ENCODE peak calls at places on chromosomes 6 and 20, in seven cellular contexts. R is H1, T is mammary epithelial cell, E is PC-3, F is hepatocyte, Y is neural progenitor cell, V is GM23338. D is an unnamed sample.

GRCh38 chr6:118451839-118452238 is 96.3 kb upstream of the PLN start:
- DNase-seq in E (no peak), V (no peak), F (no peak), Y (no peak), T (no peak), R (no peak), D (no peak)

GRCh38 chr6:44489912-44490604 is 102.6 kb downstream of the CDC5L start:
- DNase-seq in Y (no peak), E (peak; percentile 96), V (no peak), R (no peak), T (peak; percentile 95), F (peak; percentile 68), D (no peak)

GRCh38 chr20:7010584-7010983 is 243.1 kb downstream of the BMP2 start:
- DNase-seq in V (no peak), T (peak; percentile 70), E (no peak), F (no peak), Y (no peak), R (no peak), D (peak; percentile 9)

GRCh38 chr6:133707456-133707855 is 181.5 kb upstream of the TCF21 start:
- DNase-seq in T (peak; percentile 74), V (peak; percentile 3), E (no peak), Y (peak; percentile 11), F (no peak), R (no peak), D (no peak)

GRCh38 chr6:36028088-36028886 is 679 bp downstream of the MAPK14 start:
- DNase-seq in R (no peak), T (peak; percentile 27), Y (no peak), F (peak; percentile 67), E (peak; percentile 26), V (peak; percentile 37), D (no peak)

GRCh38 chr20:46130534-46130933 is 12.4 kb downstream of the CD40 start:
- DNase-seq in V (no peak), Y (no peak), T (no peak), R (no peak), F (no peak), E (no peak), D (no peak)

GRCh38 chr20:32333988-32334885 is 23.9 kb upstream of the ASXL1 start:
- DNase-seq in T (no peak), R (no peak), Y (no peak), F (no peak), V (no peak), E (no peak), D (no peak)

GRCh38 chr6:34194770-34195169 is 41.9 kb upstream of the HMGA1 start:
- DNase-seq in E (no peak), R (no peak), T (no peak), V (peak; percentile 26), Y (no peak), F (no peak), D (no peak)

GRCh38 chr6:112485813-112486212 is 138.7 kb downstream of the RFPL4B start:
- DNase-seq in E (peak; percentile 1), R (no peak), V (no peak), F (no peak), T (no peak), Y (no peak), D (no peak)

GRCh38 chr6:33192671-33193602 is 670 bp upstream of the COL11A2 start:
- DNase-seq in E (no peak), F (peak; percentile 56), V (peak; percentile 68), T (no peak), Y (peak; percentile 46), R (no peak), D (no peak)

GRCh38 chr6:129134535-129134934 is 251.6 kb downstream of the LAMA2 start:
- DNase-seq in T (no peak), F (no peak), V (no peak), Y (no peak), R (no peak), E (no peak), D (no peak)

GRCh38 chr6:35486005-35486925 is 10.6 kb downstream of the TEAD3 start:
- DNase-seq in F (peak; percentile 83), E (peak; percentile 81), R (no peak), Y (peak; percentile 65), V (peak; percentile 94), T (peak; percentile 98), D (peak; percentile 90)

GRCh38 chr20:40431611-40432010 is 257.4 kb downstream of the MAFB start:
- DNase-seq in V (no peak), T (peak; percentile 66), F (no peak), Y (no peak), R (peak; percentile 7), E (no peak), D (peak; percentile 59)

GRCh38 chr6:108106261-108106660 is 31.7 kb upstream of the OSTM1 start:
- DNase-seq in Y (peak; percentile 24), F (no peak), E (no peak), R (no peak), T (no peak), V (peak; percentile 79), D (no peak)

GRCh38 chr6:29647927-29648642 is 8.8 kb upstream of the MOG start:
- DNase-seq in Y (peak; percentile 40), E (peak; percentile 65), R (no peak), F (peak; percentile 50), V (peak; percentile 86), T (peak; percentile 36), D (no peak)

GRCh38 chr6:124536157-124536556 is 426.1 kb upstream of the RNF217 start:
- DNase-seq in E (no peak), F (no peak), Y (no peak), V (no peak), T (no peak), R (no peak), D (no peak)

GRCh38 chr6:100665041-100665380 is 200.3 kb upstream of the SIM1 start:
- DNase-seq in F (no peak), R (no peak), Y (no peak), T (no peak), E (no peak), V (peak; percentile 15), D (no peak)

GRCh38 chr6:3849681-3850450 is 693 bp downstream of the FAM50B start:
- DNase-seq in T (no peak), E (no peak), R (no peak), V (peak; percentile 45), F (no peak), Y (no peak), D (no peak)

GRCh38 chr6:84033523-84034451 is at the start of gene MRAP2:
- DNase-seq in V (peak; percentile 76), R (no peak), Y (peak; percentile 78), F (peak; percentile 68), T (peak; percentile 32), E (no peak), D (no peak)
- TF ChIP-seq EZH2 in V (no peak), R (peak; percentile 33), Y (peak; percentile 57), F (no peak), T (no peak), E (no peak), D (no peak)

GRCh38 chr20:24998631-24999445 is 6.3 kb upstream of the APMAP start:
- DNase-seq in F (no peak), R (no peak), V (no peak), T (no peak), Y (no peak), E (no peak), D (no peak)

GRCh38 chr20:25000268-25000801 is 7.8 kb upstream of the APMAP start:
- DNase-seq in E (peak; percentile 98), F (peak; percentile 55), Y (no peak), R (no peak), T (peak; percentile 89), V (no peak), D (peak; percentile 48)

GRCh38 chr20:24999568-24999967 is 7.0 kb upstream of the APMAP start:
- DNase-seq in T (no peak), F (no peak), R (no peak), V (no peak), E (no peak), Y (no peak), D (no peak)

GRCh38 chr20:24996449-24997195 is 4.1 kb upstream of the APMAP start:
- DNase-seq in V (no peak), T (no peak), Y (no peak), F (no peak), E (no peak), R (no peak), D (no peak)

GRCh38 chr20:24998121-24998520 is 5.6 kb upstream of the APMAP start:
- DNase-seq in V (no peak), Y (no peak), R (no peak), F (no peak), E (no peak), T (no peak), D (no peak)
- TF ChIP-seq EZH2 in V (no peak), Y (no peak), R (no peak), F (no peak), E (no peak), T (no peak), D (no peak)

DNA sequence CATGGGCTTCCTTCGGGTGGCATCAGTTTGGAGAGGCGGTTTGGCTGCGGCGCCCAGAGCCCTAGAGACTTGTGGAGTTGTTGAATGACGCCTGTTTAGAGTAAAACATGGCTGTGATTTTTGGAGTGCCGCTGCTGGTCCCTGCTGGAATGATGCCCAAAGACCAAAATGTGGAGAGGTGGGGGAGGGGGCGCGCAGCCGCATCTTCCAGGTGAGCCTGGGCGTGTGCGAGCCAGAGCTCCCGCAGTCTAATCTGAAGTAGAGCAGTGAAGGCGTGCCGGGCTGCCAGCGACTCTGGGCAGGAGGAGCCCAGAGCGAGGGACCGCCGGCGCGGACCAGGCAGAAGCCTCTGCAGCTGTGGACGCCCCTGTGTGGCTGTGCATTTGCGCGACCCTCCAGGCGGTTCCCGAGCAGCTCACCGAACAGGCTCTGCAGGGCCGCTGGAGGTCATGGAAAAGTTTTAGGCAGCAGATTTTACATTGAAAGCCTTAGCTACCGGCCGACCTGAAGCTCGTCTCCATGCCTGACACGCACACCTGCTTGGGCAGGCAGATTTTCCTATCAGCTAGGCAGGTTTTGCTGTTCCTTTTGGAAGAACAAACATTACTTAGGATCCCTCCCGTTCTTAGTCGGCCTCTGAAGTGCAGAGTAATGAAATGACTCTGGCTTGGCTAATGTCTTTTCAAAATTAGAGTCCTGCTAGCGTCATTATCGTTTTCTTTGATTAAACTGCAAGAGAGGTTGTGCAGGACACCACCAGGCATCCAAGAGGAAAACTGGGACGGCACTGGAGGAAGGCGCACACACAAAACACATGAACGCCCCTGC is 298.2 kb downstream of the PHACTR1 start:
- DNase-seq in R (no peak), F (peak; percentile 35), E (no peak), V (peak; percentile 83), Y (peak; percentile 70), T (no peak), D (no peak)
- TF ChIP-seq EZH2 in R (no peak), F (peak; percentile 53), E (peak; percentile 24), V (no peak), Y (peak; percentile 56), T (peak; percentile 14), D (peak; percentile 63)

GRCh38 chr20:64160536-64161495 is 3.4 kb upstream of the MYT1 start:
- DNase-seq in R (no peak), E (no peak), V (no peak), Y (peak; percentile 67), F (no peak), T (no peak), D (no peak)

GRCh38 chr20:64162239-64162621 is 2.0 kb upstream of the MYT1 start:
- DNase-seq in T (no peak), V (no peak), F (no peak), E (no peak), Y (no peak), R (no peak), D (no peak)

GRCh38 chr20:64159711-64160110 is 4.5 kb upstream of the MYT1 start:
- DNase-seq in E (no peak), F (no peak), R (no peak), V (no peak), Y (no peak), T (no peak), D (no peak)

GRCh38 chr20:64160118-64160517 is 4.1 kb upstream of the MYT1 start:
- DNase-seq in V (no peak), Y (peak; percentile 73), T (no peak), E (no peak), F (no peak), R (no peak), D (no peak)

GRCh38 chr20:64161595-64162238 is 2.5 kb upstream of the MYT1 start:
- DNase-seq in F (peak; percentile 85), E (peak; percentile 29), R (peak; percentile 47), Y (peak; percentile 96), V (peak; percentile 94), T (peak; percentile 38), D (no peak)
- TF ChIP-seq EZH2 in F (no peak), E (no peak), R (peak; percentile 37), Y (no peak), V (no peak), T (no peak), D (no peak)